ENCODE peak calls at places on chromosomes 11 and 22, in nine cellular contexts. S is stomach, L is body of pancreas, T is tibial nerve, R is adrenal gland, Y is H1, X is A549, P is uterus, V is heart left ventricle. G is an unnamed sample.

GRCh38 chr22:29269731-29270474 is 1.8 kb downstream of the EWSR1 start:
- DNase-seq in V (no peak), X (no peak), P (no peak), S (no peak), T (no peak), L (no peak), R (no peak), Y (no peak), G (no peak)

GRCh38 chr11:61739413-61739812 is 13.0 kb upstream of the MYRF start:
- DNase-seq in X (no peak), R (no peak), Y (no peak), V (no peak), S (no peak), T (no peak), P (no peak), L (no peak), G (no peak)

GRCh38 chr22:48448821-48449220 is 1378.9 kb downstream of the BRD1 start:
- DNase-seq in V (no peak), T (no peak), P (no peak), X (no peak), S (no peak), L (no peak), R (no peak), Y (no peak), G (no peak)

GRCh38 chr11:126443120-126443519 is 87.6 kb downstream of the ST3GAL4 start:
- DNase-seq in V (no peak), R (no peak), S (no peak), P (no peak), X (no peak), L (no peak), Y (no peak), T (no peak), G (no peak)

GRCh38 chr22:27327497-27327896 is 474.1 kb downstream of the MN1 start:
- DNase-seq in T (no peak), P (no peak), X (no peak), L (no peak), Y (peak), S (no peak), V (no peak), R (no peak), G (no peak)

GRCh38 chr11:75031771-75032549 is 43.2 kb downstream of the NEU3 start:
- DNase-seq in X (peak), L (peak), T (peak), Y (peak), R (peak), V (peak), P (peak), S (peak), G (peak)

GRCh38 chr11:60786811-60787567 is 1.9 kb downstream of the MS4A10 start:
- DNase-seq in R (peak), L (peak), V (peak), P (peak), X (peak), Y (no peak), T (peak), S (peak), G (peak)

GRCh38 chr11:8090756-8091155 is 9.7 kb downstream of the TUB start:
- DNase-seq in V (no peak), P (peak), T (no peak), L (no peak), S (no peak), X (peak), Y (peak), R (no peak), G (no peak)

GRCh38 chr22:21457023-21457787 is 10.0 kb upstream of the TMEM191C start:
- DNase-seq in V (no peak), Y (no peak), S (no peak), X (peak), T (peak), P (peak), R (no peak), L (peak), G (no peak)

GRCh38 chr11:124256076-124256475 is at the start of gene OR8G5:
- DNase-seq in L (no peak), X (no peak), P (no peak), R (no peak), T (no peak), S (no peak), V (no peak), Y (no peak), G (no peak)

GRCh38 chr11:34263462-34264186 is 94.2 kb downstream of the ABTB2 start:
- DNase-seq in L (peak), R (peak), T (no peak), V (no peak), S (peak), P (peak), X (peak), Y (no peak), G (peak)

GRCh38 chr11:77067776-77068460 is 1.1 kb downstream of the CAPN5 start:
- DNase-seq in L (no peak), V (no peak), S (no peak), R (no peak), Y (no peak), T (no peak), X (no peak), P (no peak), G (no peak)

GRCh38 chr11:70085815-70086769 is 8.0 kb downstream of the ANO1 start:
- DNase-seq in R (no peak), T (no peak), S (no peak), X (no peak), L (peak), P (no peak), V (no peak), Y (no peak), G (no peak)

GRCh38 chr11:46686886-46687810 is 13.3 kb downstream of the ARHGAP1 start:
- DNase-seq in L (no peak), V (no peak), R (peak), T (no peak), S (no peak), Y (no peak), X (no peak), P (peak), G (no peak)

GRCh38 chr22:26658671-26659478 is 1.5 kb downstream of the MIAT start:
- DNase-seq in X (peak), R (peak), T (no peak), Y (peak), P (peak), L (no peak), V (no peak), S (peak), G (peak)

GRCh38 chr11:65538915-65539374 is 14.1 kb downstream of the SCYL1 start:
- DNase-seq in Y (peak), L (no peak), X (no peak), V (no peak), P (no peak), T (no peak), R (no peak), S (no peak), G (no peak)
- TF ChIP-seq POLR2A in Y (no peak), L (no peak), X (no peak), V (no peak), P (no peak), T (no peak), R (no peak), S (no peak), G (no peak)

GRCh38 chr22:32423664-32424063 is 11.6 kb upstream of the RTCB start:
- DNase-seq in V (no peak), S (no peak), T (no peak), R (no peak), P (no peak), L (no peak), X (no peak), Y (no peak), G (no peak)
- TF ChIP-seq POLR2A in V (no peak), S (no peak), T (no peak), R (no peak), P (no peak), L (no peak), X (no peak), Y (no peak), G (no peak)

GRCh38 chr11:85682330-85683305 is 3.4 kb downstream of the CCDC89 start:
- DNase-seq in R (peak), Y (no peak), T (peak), L (peak), S (peak), X (peak), V (peak), P (peak), G (no peak)
- TF ChIP-seq POLR2A in R (no peak), Y (no peak), T (no peak), L (no peak), S (no peak), X (no peak), V (no peak), P (peak), G (peak)

GRCh38 chr11:118263109-118263508 is 988 bp downstream of the MPZL2 start:
- DNase-seq in R (no peak), Y (no peak), X (no peak), L (no peak), P (no peak), T (no peak), V (no peak), S (no peak), G (no peak)
- TF ChIP-seq POLR2A in R (no peak), Y (no peak), X (no peak), L (no peak), P (no peak), T (no peak), V (no peak), S (no peak), G (no peak)

GRCh38 chr22:37509026-37509886 is 10.0 kb downstream of the CARD10 start:
- DNase-seq in X (no peak), R (no peak), T (no peak), V (no peak), L (no peak), S (no peak), Y (no peak), P (no peak), G (no peak)
- TF ChIP-seq POLR2A in X (no peak), R (no peak), T (no peak), V (no peak), L (no peak), S (no peak), Y (no peak), P (no peak), G (no peak)

GRCh38 chr11:47980093-47980906 is at the start of gene PTPRJ:
- DNase-seq in V (peak), P (peak), X (peak), T (no peak), L (peak), R (peak), S (peak), Y (peak), G (peak)
- TF ChIP-seq POLR2A in V (no peak), P (peak), X (peak), T (peak), L (peak), R (no peak), S (no peak), Y (peak), G (peak)

G was measured in H54.